ENCODE peak calls at places on chromosomes 6 and 20, in seven cellular contexts. One of them, this sample, is unnamed.

GRCh38 chr20:43576108-43576507 is 14.6 kb upstream of the IFT52 start:
- DNase-seq in NCI-H446 treated with DMSO at 0.1 percent for 48 hours: no peak
- DNase-seq in left ventricle myocardium superior: peak
- DNase-seq in GM23248: no peak
- DNase-seq in activated CD4-positive, alpha-beta T cell treated with anti-CD3 and anti-CD28 coated beads, Interleukin-2, amount 10 ng/mL, durations not matched to agents 7 days and 5 days: no peak
- DNase-seq in NCI-H1417 treated with DMSO at 0.1 percent for 48 hours: no peak
- DNase-seq in stimulated activated CD4-positive, alpha-beta T cell treated with anti-CD3 and anti-CD28 coated beads, Interleukin-15, amount 100 ng/mL, for 1 hour: no peak
- DNase-seq in this sample: no peak

GRCh38 chr6:79964607-79965081 is 17.3 kb upstream of the ELOVL4 start:
- DNase-seq in NCI-H446 treated with DMSO at 0.1 percent for 48 hours: no peak
- DNase-seq in left ventricle myocardium superior: no peak
- DNase-seq in GM23248: no peak
- DNase-seq in activated CD4-positive, alpha-beta T cell treated with anti-CD3 and anti-CD28 coated beads, Interleukin-2, amount 10 ng/mL, durations not matched to agents 7 days and 5 days: no peak
- DNase-seq in NCI-H1417 treated with DMSO at 0.1 percent for 48 hours: no peak
- DNase-seq in stimulated activated CD4-positive, alpha-beta T cell treated with anti-CD3 and anti-CD28 coated beads, Interleukin-15, amount 100 ng/mL, for 1 hour: no peak
- DNase-seq in this sample: no peak

GRCh38 chr20:23097636-23098580 is 11.8 kb upstream of the CD93 start:
- DNase-seq in NCI-H446 treated with DMSO at 0.1 percent for 48 hours: no peak
- DNase-seq in left ventricle myocardium superior: no peak
- DNase-seq in GM23248: no peak
- DNase-seq in activated CD4-positive, alpha-beta T cell treated with anti-CD3 and anti-CD28 coated beads, Interleukin-2, amount 10 ng/mL, durations not matched to agents 7 days and 5 days: no peak
- DNase-seq in NCI-H1417 treated with DMSO at 0.1 percent for 48 hours: no peak
- DNase-seq in stimulated activated CD4-positive, alpha-beta T cell treated with anti-CD3 and anti-CD28 coated beads, Interleukin-15, amount 100 ng/mL, for 1 hour: no peak
- DNase-seq in this sample: peak

GRCh38 chr20:51930775-51931174 is 128.5 kb upstream of the SALL4 start:
- DNase-seq in NCI-H446 treated with DMSO at 0.1 percent for 48 hours: peak
- DNase-seq in left ventricle myocardium superior: no peak
- DNase-seq in GM23248: peak
- DNase-seq in activated CD4-positive, alpha-beta T cell treated with anti-CD3 and anti-CD28 coated beads, Interleukin-2, amount 10 ng/mL, durations not matched to agents 7 days and 5 days: no peak
- DNase-seq in NCI-H1417 treated with DMSO at 0.1 percent for 48 hours: no peak
- DNase-seq in stimulated activated CD4-positive, alpha-beta T cell treated with anti-CD3 and anti-CD28 coated beads, Interleukin-15, amount 100 ng/mL, for 1 hour: no peak
- DNase-seq in this sample: no peak

GRCh38 chr6:56356431-56356830 is 109.1 kb upstream of the COL21A1 start:
- DNase-seq in NCI-H446 treated with DMSO at 0.1 percent for 48 hours: peak
- DNase-seq in left ventricle myocardium superior: no peak
- DNase-seq in GM23248: peak
- DNase-seq in activated CD4-positive, alpha-beta T cell treated with anti-CD3 and anti-CD28 coated beads, Interleukin-2, amount 10 ng/mL, durations not matched to agents 7 days and 5 days: no peak
- DNase-seq in NCI-H1417 treated with DMSO at 0.1 percent for 48 hours: no peak
- DNase-seq in stimulated activated CD4-positive, alpha-beta T cell treated with anti-CD3 and anti-CD28 coated beads, Interleukin-15, amount 100 ng/mL, for 1 hour: no peak
- DNase-seq in this sample: peak

GRCh38 chr6:112145080-112145573 is 57.7 kb downstream of the FAM229B start:
- DNase-seq in NCI-H446 treated with DMSO at 0.1 percent for 48 hours: no peak
- DNase-seq in left ventricle myocardium superior: no peak
- DNase-seq in GM23248: no peak
- DNase-seq in activated CD4-positive, alpha-beta T cell treated with anti-CD3 and anti-CD28 coated beads, Interleukin-2, amount 10 ng/mL, durations not matched to agents 7 days and 5 days: no peak
- DNase-seq in NCI-H1417 treated with DMSO at 0.1 percent for 48 hours: no peak
- DNase-seq in stimulated activated CD4-positive, alpha-beta T cell treated with anti-CD3 and anti-CD28 coated beads, Interleukin-15, amount 100 ng/mL, for 1 hour: no peak
- DNase-seq in this sample: peak

GRCh38 chr20:17648782-17649730 is 33.0 kb downstream of the RRBP1 start:
- DNase-seq in NCI-H446 treated with DMSO at 0.1 percent for 48 hours: no peak
- DNase-seq in left ventricle myocardium superior: peak
- DNase-seq in GM23248: no peak
- DNase-seq in activated CD4-positive, alpha-beta T cell treated with anti-CD3 and anti-CD28 coated beads, Interleukin-2, amount 10 ng/mL, durations not matched to agents 7 days and 5 days: peak
- DNase-seq in NCI-H1417 treated with DMSO at 0.1 percent for 48 hours: peak
- DNase-seq in stimulated activated CD4-positive, alpha-beta T cell treated with anti-CD3 and anti-CD28 coated beads, Interleukin-15, amount 100 ng/mL, for 1 hour: no peak
- DNase-seq in this sample: peak

GRCh38 chr6:21523652-21524051 is 69.9 kb upstream of the SOX4 start:
- DNase-seq in NCI-H446 treated with DMSO at 0.1 percent for 48 hours: no peak
- DNase-seq in left ventricle myocardium superior: no peak
- DNase-seq in GM23248: no peak
- DNase-seq in activated CD4-positive, alpha-beta T cell treated with anti-CD3 and anti-CD28 coated beads, Interleukin-2, amount 10 ng/mL, durations not matched to agents 7 days and 5 days: no peak
- DNase-seq in NCI-H1417 treated with DMSO at 0.1 percent for 48 hours: no peak
- DNase-seq in stimulated activated CD4-positive, alpha-beta T cell treated with anti-CD3 and anti-CD28 coated beads, Interleukin-15, amount 100 ng/mL, for 1 hour: no peak
- DNase-seq in this sample: no peak

GRCh38 chr6:50936277-50936681 is 117.6 kb downstream of the TFAP2B start:
- DNase-seq in NCI-H446 treated with DMSO at 0.1 percent for 48 hours: no peak
- DNase-seq in left ventricle myocardium superior: no peak
- DNase-seq in GM23248: no peak
- DNase-seq in activated CD4-positive, alpha-beta T cell treated with anti-CD3 and anti-CD28 coated beads, Interleukin-2, amount 10 ng/mL, durations not matched to agents 7 days and 5 days: no peak
- DNase-seq in NCI-H1417 treated with DMSO at 0.1 percent for 48 hours: no peak
- DNase-seq in stimulated activated CD4-positive, alpha-beta T cell treated with anti-CD3 and anti-CD28 coated beads, Interleukin-15, amount 100 ng/mL, for 1 hour: no peak
- DNase-seq in this sample: peak

GRCh38 chr6:38528196-38528965 is 111.3 kb downstream of the BTBD9 start:
- DNase-seq in NCI-H446 treated with DMSO at 0.1 percent for 48 hours: no peak
- DNase-seq in left ventricle myocardium superior: no peak
- DNase-seq in GM23248: no peak
- DNase-seq in activated CD4-positive, alpha-beta T cell treated with anti-CD3 and anti-CD28 coated beads, Interleukin-2, amount 10 ng/mL, durations not matched to agents 7 days and 5 days: no peak
- DNase-seq in NCI-H1417 treated with DMSO at 0.1 percent for 48 hours: no peak
- DNase-seq in stimulated activated CD4-positive, alpha-beta T cell treated with anti-CD3 and anti-CD28 coated beads, Interleukin-15, amount 100 ng/mL, for 1 hour: no peak
- DNase-seq in this sample: no peak

GRCh38 chr6:170404697-170405096 is 98.1 kb downstream of the FAM120B start:
- DNase-seq in NCI-H446 treated with DMSO at 0.1 percent for 48 hours: no peak
- DNase-seq in left ventricle myocardium superior: no peak
- DNase-seq in GM23248: no peak
- DNase-seq in activated CD4-positive, alpha-beta T cell treated with anti-CD3 and anti-CD28 coated beads, Interleukin-2, amount 10 ng/mL, durations not matched to agents 7 days and 5 days: no peak
- DNase-seq in NCI-H1417 treated with DMSO at 0.1 percent for 48 hours: no peak
- DNase-seq in stimulated activated CD4-positive, alpha-beta T cell treated with anti-CD3 and anti-CD28 coated beads, Interleukin-15, amount 100 ng/mL, for 1 hour: no peak
- DNase-seq in this sample: no peak

GRCh38 chr6:45538636-45539035 is 160.9 kb upstream of the SUPT3H start:
- DNase-seq in NCI-H446 treated with DMSO at 0.1 percent for 48 hours: no peak
- DNase-seq in left ventricle myocardium superior: peak
- DNase-seq in GM23248: peak
- DNase-seq in activated CD4-positive, alpha-beta T cell treated with anti-CD3 and anti-CD28 coated beads, Interleukin-2, amount 10 ng/mL, durations not matched to agents 7 days and 5 days: no peak
- DNase-seq in NCI-H1417 treated with DMSO at 0.1 percent for 48 hours: no peak
- DNase-seq in stimulated activated CD4-positive, alpha-beta T cell treated with anti-CD3 and anti-CD28 coated beads, Interleukin-15, amount 100 ng/mL, for 1 hour: no peak
- DNase-seq in this sample: no peak

GRCh38 chr20:46688151-46689081 is 828 bp downstream of the TP53RK start:
- DNase-seq in NCI-H446 treated with DMSO at 0.1 percent for 48 hours: no peak
- DNase-seq in left ventricle myocardium superior: no peak
- DNase-seq in GM23248: peak
- DNase-seq in activated CD4-positive, alpha-beta T cell treated with anti-CD3 and anti-CD28 coated beads, Interleukin-2, amount 10 ng/mL, durations not matched to agents 7 days and 5 days: no peak
- DNase-seq in NCI-H1417 treated with DMSO at 0.1 percent for 48 hours: no peak
- DNase-seq in stimulated activated CD4-positive, alpha-beta T cell treated with anti-CD3 and anti-CD28 coated beads, Interleukin-15, amount 100 ng/mL, for 1 hour: no peak
- DNase-seq in this sample: no peak

This sample was measured in cerebellum.